ENCODE peak calls at places on chromosomes 12 and 14, in six cellular contexts. Y is Peyer's patch; P is stimulated activated CD8-positive, alpha-beta memory T cell treated with anti-CD3 and anti-CD28 coated beads, Interleukin-2, amount 100 ng/mL, for 1 hour; L is ecto neural progenitor cell; E is NCI-H1417; O is caudate nucleus. Z is an unnamed sample.

GRCh38 chr12:64551676-64552075 is 58.6 kb upstream of the RASSF3 start:
- DNase-seq in Y (no peak), P (no peak), L (no peak), E (no peak), O (no peak), Z (no peak)

GRCh38 chr12:109880049-109880931 is at the start of gene GLTP:
- DNase-seq in Y (peak), P (peak), L (peak), E (peak), O (peak), Z (peak)

GRCh38 chr14:52048641-52049204 is 20.1 kb downstream of the NID2 start:
- DNase-seq in Y (no peak), P (no peak), L (no peak), E (no peak), O (no peak), Z (no peak)

GRCh38 chr12:93705237-93705636 is 28.1 kb downstream of the CRADD start:
- DNase-seq in Y (no peak), P (no peak), L (no peak), E (no peak), O (no peak), Z (no peak)

GRCh38 chr12:54136844-54137580 is 51.8 kb downstream of the SMUG1 start:
- DNase-seq in Y (no peak), P (no peak), L (no peak), E (no peak), O (no peak), Z (no peak)

GRCh38 chr14:52315355-52315718 is 1.2 kb downstream of the PTGER2 start:
- DNase-seq in Y (no peak), P (no peak), L (no peak), E (no peak), O (no peak), Z (no peak)

GRCh38 chr14:68244272-68244975 is 424.8 kb downstream of the RAD51B start:
- DNase-seq in Y (no peak), P (no peak), L (no peak), E (no peak), O (no peak), Z (no peak)

GRCh38 chr14:35412281-35413057 is 7.9 kb upstream of the NFKBIA start:
- DNase-seq in Y (no peak), P (no peak), L (no peak), E (peak), O (no peak), Z (no peak)

GRCh38 chr14:47442206-47442605 is 233.2 kb downstream of the MDGA2 start:
- DNase-seq in Y (no peak), P (no peak), L (peak), E (no peak), O (no peak), Z (peak)

GRCh38 chr12:110741795-110742717 is 635 bp downstream of the PPP1CC start:
- DNase-seq in Y (no peak), P (no peak), L (no peak), E (peak), O (no peak), Z (peak)

GRCh38 chr14:77067632-77068514 is 30.2 kb upstream of the CIPC start:
- DNase-seq in Y (peak), P (peak), L (peak), E (peak), O (peak), Z (peak)

GRCh38 chr14:90703841-90704240 is 112.4 kb downstream of the TTC7B start:
- DNase-seq in Y (no peak), P (no peak), L (no peak), E (no peak), O (no peak), Z (no peak)

GRCh38 chr12:113996026-113996425 is 29.9 kb upstream of the RBM19 start:
- DNase-seq in Y (no peak), P (no peak), L (peak), E (no peak), O (no peak), Z (no peak)

GRCh38 chr12:24424376-24424775 is 474.9 kb upstream of the SOX5 start:
- DNase-seq in Y (no peak), P (no peak), L (no peak), E (no peak), O (no peak), Z (no peak)

GRCh38 chr12:88400302-88400701 is 180.0 kb downstream of the KITLG start:
- DNase-seq in Y (no peak), P (no peak), L (no peak), E (no peak), O (no peak), Z (no peak)